ENCODE peak calls at places on chromosomes 12 and 14, in five cellular contexts. D, Y, E, B and T are unnamed samples. For H3K4me1, the result is how much of the 10 kb centered on the place peaks cover.

GRCh38 chr12:57452937-57453509 is 2.1 kb upstream of the INHBE start:
- DNase-seq in B (no peak), D (peak), E (peak), Y (peak), T (no peak)

GRCh38 chr14:53356361-53357150 is 203.4 kb upstream of the DDHD1 start:
- DNase-seq in B (no peak), Y (no peak), D (no peak), E (no peak), T (no peak)

GRCh38 chr12:10220398-10221077 is 7.9 kb downstream of the GABARAPL1 start:
- DNase-seq in B (peak), E (peak), Y (no peak), D (peak), T (no peak)

GRCh38 chr12:5500326-5500659 is 68.4 kb downstream of the NTF3 start:
- DNase-seq in Y (no peak), D (no peak), B (no peak), E (no peak), T (no peak)

GRCh38 chr12:98894412-98895085 is 249.5 kb downstream of the APAF1 start:
- DNase-seq in B (no peak), D (no peak), Y (peak), E (no peak), T (no peak)

GRCh38 chr14:72613975-72614319 is 280.0 kb downstream of the DPF3 start:
- DNase-seq in E (no peak), D (no peak), Y (no peak), B (no peak), T (no peak)

GRCh38 chr12:78963439-78964222 is 99.1 kb downstream of the SYT1 start:
- DNase-seq in D (no peak), Y (no peak), B (no peak), E (no peak), T (peak)

GRCh38 chr12:122855985-122856831 is 21.0 kb downstream of the HIP1R start:
- DNase-seq in E (no peak), B (no peak), Y (no peak), D (no peak), T (no peak)

GRCh38 chr12:132477703-132478432 is 12.1 kb upstream of the FBRSL1 start:
- DNase-seq in D (no peak), B (no peak), E (no peak), Y (no peak), T (no peak)

GRCh38 chr12:108205864-108206263 is 76.8 kb downstream of the WSCD2 start:
- DNase-seq in B (no peak), Y (no peak), E (no peak), D (no peak), T (no peak)

GRCh38 chr14:90381011-90381790 is 15.6 kb upstream of the CALM1 start:
- DNase-seq in B (no peak), D (no peak), Y (peak), E (peak), T (no peak)

DNA sequence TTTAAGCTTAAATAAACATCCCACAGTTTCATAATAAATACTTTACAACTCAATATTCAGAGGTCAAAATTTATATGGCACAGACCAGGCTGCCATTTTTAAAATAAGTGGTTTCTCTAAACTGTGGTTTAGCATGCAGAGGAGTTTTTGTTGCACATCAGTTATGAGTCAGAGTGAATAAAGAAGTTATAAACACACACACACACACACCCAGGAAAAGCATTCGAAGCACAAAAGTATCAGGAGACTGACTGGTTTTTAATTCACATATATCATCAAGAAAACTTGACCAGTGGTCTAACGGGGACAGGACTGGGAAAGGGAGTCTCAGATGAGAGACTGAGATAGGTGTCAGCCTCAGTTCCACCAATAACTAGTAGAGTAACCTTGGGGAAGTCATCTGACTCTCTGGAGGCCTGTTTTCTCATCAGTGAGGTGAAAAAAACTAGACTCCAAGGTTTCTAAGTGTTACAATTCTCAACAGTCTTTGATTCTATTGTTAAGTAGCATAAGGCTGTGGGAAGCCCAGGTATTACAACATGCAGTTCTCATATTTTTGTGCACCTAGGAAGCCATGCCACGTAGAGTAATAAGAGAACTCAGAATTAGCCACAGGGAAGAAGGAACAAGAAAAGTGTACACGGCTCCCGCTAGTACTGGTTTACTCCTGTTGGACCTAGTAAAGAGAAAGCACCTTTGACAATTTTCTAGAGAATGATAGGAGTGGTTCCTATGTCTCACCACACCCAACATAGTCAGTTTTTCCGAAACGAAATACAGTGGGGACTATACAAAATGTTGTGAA is 5.2 kb downstream of the PPTC7 start:
- DNase-seq in B (no peak), E (peak), Y (no peak), D (no peak), T (no peak)
- H3K4me1 ChIP-seq in B (under half), E (under half), Y (under half), D (under half), T (under half)

GRCh38 chr14:104792945-104793702 is 2.4 kb downstream of the AKT1 start:
- DNase-seq in E (no peak), Y (no peak), B (no peak), D (no peak), T (no peak)
- H3K4me1 ChIP-seq in E (under half), Y (under half), B (half or more), D (under half), T (half or more)

GRCh38 chr12:62371661-62372060 is 95.0 kb upstream of the MON2 start:
- DNase-seq in Y (peak), D (no peak), B (no peak), E (no peak), T (no peak)
- H3K4me1 ChIP-seq in Y (under half), D (under half), B (under half), E (under half), T (under half)

DNA sequence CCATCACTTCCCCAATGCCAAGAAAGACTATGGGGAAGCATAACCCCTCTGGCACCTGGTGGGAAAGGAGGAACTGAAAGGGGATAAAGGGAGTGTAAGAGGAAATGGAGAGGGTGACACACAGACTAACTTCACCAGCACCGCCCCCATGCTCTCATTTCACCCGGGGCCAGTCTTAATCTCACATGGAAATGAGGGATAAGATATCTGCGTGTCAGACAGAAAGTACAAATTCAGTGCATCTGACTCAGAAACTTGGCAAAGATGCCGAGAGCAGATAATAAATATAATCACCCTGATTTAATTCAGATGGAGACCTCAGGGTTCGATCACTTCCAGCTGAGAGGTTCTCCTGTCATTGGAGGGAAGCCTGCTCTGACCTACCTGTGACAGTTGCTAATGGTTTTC is 191.6 kb downstream of the DUSP6 start:
- DNase-seq in E (peak), Y (no peak), D (no peak), B (peak), T (no peak)
- H3K4me1 ChIP-seq in E (under half), Y (under half), D (under half), B (under half), T (under half)

DNA sequence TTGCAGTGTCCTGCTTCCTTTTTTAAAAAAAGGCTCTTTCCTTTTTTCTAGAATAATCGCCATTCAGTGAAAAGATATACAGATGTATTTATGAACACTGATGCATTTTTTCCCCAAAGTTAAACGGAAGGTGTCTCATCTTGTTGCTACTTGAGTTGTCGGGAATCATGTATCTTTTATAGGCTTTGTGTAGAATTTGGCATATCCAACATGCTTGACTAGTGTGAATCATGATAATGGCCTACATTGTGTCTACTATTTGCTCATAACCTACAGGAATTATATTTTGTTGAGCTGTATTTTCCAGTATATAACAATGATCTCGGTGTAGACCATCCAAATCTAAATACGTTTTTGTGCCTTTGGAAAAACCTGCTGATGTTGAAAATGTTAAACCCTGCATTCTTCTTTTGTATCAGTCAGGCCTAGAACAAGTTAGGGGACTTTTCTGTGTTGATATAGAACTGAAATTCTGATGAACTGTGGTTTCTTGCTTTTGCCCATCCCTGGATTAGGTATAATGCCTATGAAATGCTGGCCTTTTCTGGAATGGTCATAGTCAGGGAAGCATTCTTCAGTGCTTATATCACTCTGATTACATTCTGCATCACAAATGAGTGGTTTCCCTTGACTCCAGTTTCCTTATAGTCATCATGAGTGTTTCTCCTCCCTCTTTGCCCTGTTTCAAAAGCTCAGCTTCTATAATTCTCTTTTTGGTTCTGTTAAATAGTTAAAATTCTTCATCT is 10.8 kb downstream of the BMAL2 start:
- DNase-seq in Y (no peak), D (no peak), B (no peak), E (peak), T (peak)
- H3K4me1 ChIP-seq in Y (under half), D (under half), B (under half), E (under half), T (under half)

GRCh38 chr12:49921936-49922335 is 18.2 kb upstream of the FAIM2 start:
- DNase-seq in D (no peak), E (no peak), Y (no peak), B (no peak), T (no peak)

GRCh38 chr12:49920915-49921286 is 17.2 kb upstream of the FAIM2 start:
- DNase-seq in E (no peak), D (no peak), Y (no peak), B (no peak), T (no peak)

GRCh38 chr12:49921299-49921698 is 17.6 kb upstream of the FAIM2 start:
- DNase-seq in E (no peak), Y (no peak), D (no peak), B (no peak), T (no peak)

GRCh38 chr12:49922349-49923034 is 18.8 kb upstream of the FAIM2 start:
- DNase-seq in D (no peak), B (no peak), E (no peak), Y (no peak), T (no peak)

GRCh38 chr12:49920241-49920914 is 16.7 kb upstream of the FAIM2 start:
- DNase-seq in Y (no peak), E (no peak), B (no peak), D (peak), T (no peak)
- H3K4me1 ChIP-seq in Y (under half), E (under half), B (under half), D (under half), T (under half)

GRCh38 chr14:35898217-35898775 is 72.2 kb downstream of the BRMS1L start:
- DNase-seq in B (no peak), E (no peak), Y (peak), D (no peak), T (no peak)

GRCh38 chr14:35900741-35901140 is 74.6 kb downstream of the BRMS1L start:
- DNase-seq in D (no peak), E (no peak), B (no peak), Y (no peak), T (no peak)

GRCh38 chr14:35895256-35895655 is 69.1 kb downstream of the BRMS1L start:
- DNase-seq in D (no peak), Y (no peak), B (no peak), E (no peak), T (no peak)

GRCh38 chr14:35897616-35898111 is 71.5 kb downstream of the BRMS1L start:
- DNase-seq in B (no peak), E (no peak), Y (peak), D (no peak), T (no peak)
- H3K4me1 ChIP-seq in B (under half), E (under half), Y (under half), D (under half), T (under half)

DNA sequence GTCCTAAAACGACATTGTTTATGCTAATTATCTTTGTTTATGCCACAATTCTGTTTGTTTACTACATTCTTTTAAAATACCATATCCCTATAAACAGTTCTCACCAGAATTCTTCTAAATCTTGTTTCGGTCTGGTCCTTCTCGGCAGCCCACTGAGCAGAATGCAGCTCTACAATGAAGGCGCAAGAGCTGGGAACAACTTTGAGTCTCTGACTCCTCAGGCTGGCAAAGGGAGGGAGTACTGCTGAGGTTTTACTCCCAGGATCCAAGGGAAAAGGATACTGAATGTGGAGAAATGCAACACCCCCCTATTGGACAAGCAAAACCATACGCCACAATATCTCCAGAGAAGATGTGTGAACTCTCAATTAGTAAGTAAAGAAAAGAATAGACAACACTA is 5.4 kb downstream of the SOX5 start:
- DNase-seq in E (no peak), B (no peak), D (no peak), Y (peak), T (no peak)
- H3K4me1 ChIP-seq in E (under half), B (under half), D (under half), Y (under half), T (under half)